ENCODE peak calls at places on chromosomes 16 and 17, in eight cellular contexts. C, L, F, P, U, Z, M and D are unnamed samples.
A peak's percentile ranks its signal among the peaks of the same experiment; 100 is the strongest.

GRCh38 chr17:17693253-17693954 is 12.1 kb downstream of the RAI1 start:
- DNase-seq in C (peak; percentile 79), L (peak; percentile 52), F (no peak), P (no peak), U (no peak), Z (peak; percentile 70), M (peak; percentile 52), D (peak; percentile 79)

GRCh38 chr16:81745704-81746558 is 33.2 kb upstream of the PLCG2 start:
- DNase-seq in C (peak; percentile 79), L (peak; percentile 84), F (peak; percentile 88), P (peak; percentile 92), U (peak; percentile 71), Z (peak; percentile 58), M (peak; percentile 45), D (peak; percentile 64)

GRCh38 chr17:42773290-42774035 is at the start of gene VPS25:
- DNase-seq in C (peak; percentile 89), L (peak; percentile 88), F (peak; percentile 86), P (peak; percentile 94), U (peak; percentile 70), Z (peak; percentile 65), M (peak; percentile 87), D (peak; percentile 86)

GRCh38 chr17:10429416-10430045 is 7.8 kb upstream of the MYH8 start:
- DNase-seq in C (no peak), L (no peak), F (no peak), P (no peak), U (no peak), Z (no peak), M (peak; percentile 28), D (no peak)

GRCh38 chr16:57098188-57098841 is 5.9 kb downstream of the CPNE2 start:
- DNase-seq in C (no peak), L (no peak), F (peak; percentile 52), P (no peak), U (no peak), Z (no peak), M (no peak), D (no peak)

GRCh38 chr16:19294156-19294649 is 8.7 kb downstream of the CLEC19A start:
- DNase-seq in C (peak; percentile 26), L (peak; percentile 58), F (no peak), P (no peak), U (peak; percentile 63), Z (no peak), M (no peak), D (no peak)

GRCh38 chr17:57810740-57811632 is 38.9 kb downstream of the MRPS23 start:
- DNase-seq in C (peak; percentile 30), L (peak; percentile 56), F (peak; percentile 93), P (no peak), U (no peak), Z (no peak), M (peak; percentile 62), D (no peak)

GRCh38 chr16:637081-638018 is 1.2 kb upstream of the METTL26 start:
- DNase-seq in C (peak; percentile 97), L (peak; percentile 95), F (peak; percentile 98), P (no peak), U (peak; percentile 86), Z (no peak), M (no peak), D (peak; percentile 84)

GRCh38 chr17:44557653-44558285 is 485 bp downstream of the FZD2 start:
- DNase-seq in C (peak; percentile 68), L (peak; percentile 63), F (peak; percentile 82), P (no peak), U (peak; percentile 43), Z (no peak), M (peak; percentile 84), D (no peak)

GRCh38 chr16:87404764-87405625 is 12.9 kb downstream of the MAP1LC3B start:
- DNase-seq in C (no peak), L (no peak), F (peak; percentile 54), P (no peak), U (no peak), Z (no peak), M (no peak), D (no peak)

GRCh38 chr17:2940352-2940751 is 123.1 kb downstream of the OR1D5 start:
- DNase-seq in C (no peak), L (peak; percentile 58), F (no peak), P (no peak), U (no peak), Z (no peak), M (no peak), D (no peak)

GRCh38 chr16:27333549-27333948 is 19.8 kb downstream of the IL4R start:
- DNase-seq in C (no peak), L (no peak), F (no peak), P (no peak), U (no peak), Z (no peak), M (no peak), D (no peak)

GRCh38 chr16:51383909-51384308 is 232.8 kb upstream of the SALL1 start:
- DNase-seq in C (no peak), L (no peak), F (no peak), P (no peak), U (no peak), Z (no peak), M (no peak), D (no peak)

GRCh38 chr16:9138731-9139501 is 47.5 kb downstream of the HAPSTR1 start:
- DNase-seq in C (peak; percentile 82), L (peak; percentile 79), F (peak; percentile 86), P (peak; percentile 85), U (peak; percentile 69), Z (no peak), M (peak; percentile 46), D (peak; percentile 52)

GRCh38 chr17:9232591-9233270 is 211.4 kb downstream of the NTN1 start:
- DNase-seq in C (no peak), L (no peak), F (peak; percentile 73), P (no peak), U (no peak), Z (no peak), M (no peak), D (no peak)

GRCh38 chr17:35612924-35613521 is 25.9 kb downstream of the AP2B1 start:
- DNase-seq in C (peak; percentile 61), L (peak; percentile 72), F (no peak), P (peak; percentile 80), U (no peak), Z (peak; percentile 9), M (peak; percentile 32), D (no peak)

GRCh38 chr17:17075037-17075755 is 32.9 kb downstream of the MPRIP start:
- DNase-seq in C (peak; percentile 44), L (peak; percentile 70), F (peak; percentile 72), P (no peak), U (no peak), Z (no peak), M (no peak), D (no peak)

DNA sequence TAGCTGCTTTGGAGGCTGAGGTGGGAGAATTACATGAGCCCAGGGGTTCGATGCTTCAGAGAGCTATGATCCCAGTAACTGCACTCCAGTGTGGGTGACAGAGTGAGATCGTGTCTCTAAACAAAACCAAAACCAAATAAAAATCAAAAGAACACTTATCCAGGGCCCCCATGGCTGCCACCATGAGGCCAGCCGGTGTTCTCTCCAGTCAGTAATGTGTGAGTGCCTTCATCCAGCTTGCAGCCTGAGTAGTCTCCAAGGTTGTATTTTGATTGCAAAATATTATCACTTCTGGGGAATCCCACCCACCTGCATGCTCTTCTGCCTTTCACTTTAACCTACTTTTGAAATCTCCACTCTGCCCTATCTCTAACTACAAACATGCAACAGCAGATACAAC is 221.0 kb upstream of the WSB1 start:
- DNase-seq in C (no peak), L (no peak), F (no peak), P (no peak), U (no peak), Z (no peak), M (no peak), D (no peak)
- H3K9me3 ChIP-seq in C (no peaks in the 10 kb centered on the region), L (no peaks in the 10 kb centered on the region), F (no peaks in the 10 kb centered on the region), P (no peaks in the 10 kb centered on the region), U (no peaks in the 10 kb centered on the region), Z (no peaks in the 10 kb centered on the region), M (no peaks in the 10 kb centered on the region), D (no peaks in the 10 kb centered on the region)

GRCh38 chr17:70857351-70857750 is 688.0 kb downstream of the KCNJ2 start:
- DNase-seq in C (no peak), L (no peak), F (no peak), P (no peak), U (no peak), Z (no peak), M (no peak), D (no peak)

GRCh38 chr17:70859829-70860228 is 690.5 kb downstream of the KCNJ2 start:
- DNase-seq in C (no peak), L (no peak), F (no peak), P (no peak), U (no peak), Z (no peak), M (no peak), D (no peak)

GRCh38 chr17:70863436-70864248 is 694.3 kb downstream of the KCNJ2 start:
- DNase-seq in C (no peak), L (no peak), F (no peak), P (no peak), U (no peak), Z (no peak), M (no peak), D (no peak)

GRCh38 chr17:70865993-70866804 is 696.9 kb downstream of the KCNJ2 start:
- DNase-seq in C (no peak), L (no peak), F (no peak), P (no peak), U (no peak), Z (no peak), M (no peak), D (peak; percentile 46)

DNA sequence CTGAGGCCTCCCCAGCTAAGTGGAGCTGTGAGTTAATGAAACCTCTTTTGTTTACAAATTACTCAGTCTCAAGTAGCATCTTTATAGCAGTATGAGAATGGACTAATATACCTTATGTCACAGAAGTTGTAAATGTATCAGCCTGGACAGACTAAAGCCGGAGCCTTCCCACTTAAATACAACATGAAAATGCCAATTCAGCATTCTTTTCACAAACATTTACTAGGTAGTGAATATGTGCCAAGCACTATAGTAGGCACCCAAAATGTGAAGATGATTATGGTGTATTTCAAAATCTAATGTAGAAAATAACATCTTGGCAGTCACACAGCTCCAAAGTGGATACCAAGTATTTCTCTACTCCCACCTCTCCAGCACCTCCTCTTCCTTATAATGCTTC is 693.0 kb downstream of the KCNJ2 start:
- DNase-seq in C (no peak), L (no peak), F (no peak), P (no peak), U (no peak), Z (no peak), M (no peak), D (no peak)
- H3K9me3 ChIP-seq in C (no peaks in the 10 kb centered on the region), L (no peaks in the 10 kb centered on the region), F (no peaks in the 10 kb centered on the region), P (peaks cover 3% of the 10 kb centered on the region), U (no peaks in the 10 kb centered on the region), Z (peaks cover 5% of the 10 kb centered on the region), M (peaks cover 11% of the 10 kb centered on the region), D (peaks cover 10% of the 10 kb centered on the region)

DNA sequence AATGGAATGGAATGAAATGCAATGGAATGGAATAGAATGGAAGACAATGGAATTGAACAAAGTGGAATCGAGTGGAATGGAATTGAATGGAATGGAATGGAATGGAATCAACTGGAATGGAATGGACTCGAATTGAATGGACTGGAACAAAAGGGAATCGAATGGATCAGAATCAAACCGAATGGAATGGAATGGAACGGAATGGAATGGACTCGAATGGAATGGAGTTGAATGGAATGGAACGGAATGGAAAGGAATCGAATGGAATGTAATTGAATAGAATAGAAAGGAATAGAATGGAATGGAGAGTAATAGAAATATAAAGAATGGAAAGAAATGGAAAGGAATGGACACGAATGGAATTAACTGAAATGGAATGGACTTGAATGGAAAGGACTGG is 475.2 kb upstream of the WSB1 start:
- DNase-seq in C (peak; percentile 5), L (no peak), F (no peak), P (no peak), U (no peak), Z (no peak), M (peak; percentile 6), D (no peak)
- H3K9me3 ChIP-seq in C (no peaks in the 10 kb centered on the region), L (no peaks in the 10 kb centered on the region), F (peaks cover 30% of the 10 kb centered on the region), P (peaks cover 88% of the 10 kb centered on the region), U (no peaks in the 10 kb centered on the region), Z (peaks cover 32% of the 10 kb centered on the region), M (peaks cover 34% of the 10 kb centered on the region), D (peaks cover 36% of the 10 kb centered on the region)

GRCh38 chr16:78878570-78878969 is 722.0 kb downstream of the MAF start:
- DNase-seq in C (no peak), L (no peak), F (no peak), P (no peak), U (no peak), Z (no peak), M (no peak), D (no peak)
- H3K9me3 ChIP-seq in C (no peaks in the 10 kb centered on the region), L (no peaks in the 10 kb centered on the region), F (no peaks in the 10 kb centered on the region), P (no peaks in the 10 kb centered on the region), U (no peaks in the 10 kb centered on the region), Z (no peaks in the 10 kb centered on the region), M (no peaks in the 10 kb centered on the region), D (peaks cover 2% of the 10 kb centered on the region)